ENCODE peak calls at places on chromosome 1, in four cellular contexts. A is NCI-H774, R is ACHN, Z is psoas muscle. I is an unnamed sample.

GRCh38 chr1:2642560-2643413 is 10.0 kb upstream of the MMEL1 start:
- DNase-seq in A (peak; percentile 58), R (peak; percentile 86), Z (peak; percentile 90), I (peak; percentile 99)

GRCh38 chr1:89804646-89805237 is 16.1 kb upstream of the LRRC8D start:
- DNase-seq in A (peak; percentile 65), R (peak; percentile 75), Z (peak; percentile 69), I (peak; percentile 59)

GRCh38 chr1:94843430-94843829 is 23.3 kb downstream of the SLC44A3 start:
- DNase-seq in A (no peak), R (no peak), Z (no peak), I (no peak)

GRCh38 chr1:220291575-220291974 is 19.3 kb upstream of the RAB3GAP2 start:
- DNase-seq in A (no peak), R (no peak), Z (no peak), I (no peak)

GRCh38 chr1:79899914-79900313 is 893.4 kb upstream of the ADGRL4 start:
- DNase-seq in A (no peak), R (peak; percentile 2), Z (no peak), I (no peak)

GRCh38 chr1:222975472-222976122 is 160.8 kb downstream of the DISP1 start:
- DNase-seq in A (no peak), R (no peak), Z (no peak), I (no peak)

GRCh38 chr1:242209063-242209462 is 210.2 kb upstream of the MAP1LC3C start:
- DNase-seq in A (no peak), R (no peak), Z (no peak), I (no peak)

GRCh38 chr1:58060548-58061170 is 485.9 kb downstream of the OMA1 start:
- DNase-seq in A (no peak), R (no peak), Z (no peak), I (no peak)

GRCh38 chr1:223645903-223646302 is 19.6 kb downstream of the CAPN8 start:
- DNase-seq in A (peak; percentile 79), R (no peak), Z (no peak), I (no peak)

GRCh38 chr1:214665606-214666110 is 62.7 kb downstream of the CENPF start:
- DNase-seq in A (no peak), R (no peak), Z (no peak), I (no peak)

GRCh38 chr1:224333309-224333926 is 3.4 kb upstream of the NVL start:
- DNase-seq in A (peak; percentile 66), R (peak; percentile 78), Z (no peak), I (peak; percentile 53)

GRCh38 chr1:6185635-6186382 is 5.7 kb upstream of the CHD5 start:
- DNase-seq in A (no peak), R (peak; percentile 58), Z (no peak), I (no peak)

GRCh38 chr1:59814180-59814900 is 409 bp upstream of the HOOK1 start:
- DNase-seq in A (peak; percentile 98), R (peak; percentile 97), Z (peak; percentile 42), I (no peak)

GRCh38 chr1:2468041-2468472 is 8.0 kb upstream of the PLCH2 start:
- DNase-seq in A (no peak), R (peak; percentile 35), Z (no peak), I (peak; percentile 32)

GRCh38 chr1:235011064-235011598 is 117.5 kb downstream of the TOMM20 start:
- DNase-seq in A (no peak), R (no peak), Z (no peak), I (no peak)